ENCODE peak calls at places on chromosomes 5 and 9, in eight cellular contexts. E, I, O, L, U, K, T and C are unnamed samples.

GRCh38 chr9:128250839-128251558 is 24.8 kb downstream of the GOLGA2 start:
- DNase-seq in K (no peak), O (no peak), U (no peak), I (no peak), T (no peak), E (no peak), L (no peak), C (no peak)

GRCh38 chr9:70510157-70510770 is 95.8 kb upstream of the KLF9 start:
- DNase-seq in L (peak; percentile 59), I (peak; percentile 25), U (no peak), K (no peak), T (peak; percentile 45), E (no peak), O (peak; percentile 24), C (peak; percentile 53)

GRCh38 chr5:21181726-21182125 is 1193.7 kb upstream of the CDH18 start:
- DNase-seq in T (no peak), O (no peak), K (no peak), U (no peak), E (no peak), I (no peak), L (no peak), C (no peak)

GRCh38 chr9:16413509-16414016 is 456.9 kb downstream of the BNC2 start:
- DNase-seq in T (peak; percentile 92), E (no peak), K (no peak), I (no peak), U (no peak), L (no peak), O (no peak), C (no peak)

GRCh38 chr5:72065751-72066255 is 41.5 kb upstream of the MAP1B start:
- DNase-seq in O (no peak), U (no peak), K (no peak), T (peak; percentile 49), I (no peak), E (no peak), L (no peak), C (peak; percentile 99)

GRCh38 chr5:178350361-178351220 is 118.0 kb upstream of the PHYKPL start:
- DNase-seq in U (no peak), L (peak; percentile 40), O (no peak), I (no peak), K (no peak), E (no peak), T (no peak), C (no peak)

GRCh38 chr5:93580387-93581100 is 475 bp downstream of the NR2F1-AS1 start:
- DNase-seq in U (no peak), T (peak; percentile 66), K (no peak), I (peak; percentile 28), E (no peak), O (no peak), L (peak; percentile 51), C (no peak)

GRCh38 chr9:35683323-35683722 is 6.4 kb downstream of the TPM2 start:
- DNase-seq in O (no peak), U (no peak), T (no peak), K (no peak), I (no peak), E (no peak), L (no peak), C (no peak)

GRCh38 chr5:80516826-80517225 is 28.9 kb downstream of the FAM151B start:
- DNase-seq in L (no peak), K (no peak), E (no peak), T (peak; percentile 84), I (peak; percentile 9), O (peak; percentile 36), U (no peak), C (no peak)

GRCh38 chr5:2909035-2909434 is 157.6 kb upstream of the IRX2 start:
- DNase-seq in U (no peak), E (no peak), T (no peak), L (no peak), O (no peak), I (no peak), K (no peak), C (no peak)

GRCh38 chr5:94691270-94691669 is 72.8 kb downstream of the SLF1 start:
- DNase-seq in T (no peak), L (no peak), E (no peak), I (no peak), K (no peak), U (no peak), O (no peak), C (no peak)

GRCh38 chr9:70564464-70565190 is 150.2 kb upstream of the KLF9 start:
- DNase-seq in T (no peak), E (no peak), K (no peak), I (no peak), O (no peak), L (no peak), U (no peak), C (no peak)

GRCh38 chr5:112960861-112961504 is 15.6 kb upstream of the DCP2 start:
- DNase-seq in I (no peak), U (no peak), E (no peak), O (no peak), K (no peak), T (no peak), L (no peak), C (no peak)

GRCh38 chr9:123686131-123686848 is 243.6 kb downstream of the DENND1A start:
- DNase-seq in U (no peak), O (no peak), T (peak; percentile 45), L (no peak), I (peak; percentile 57), E (no peak), K (no peak), C (no peak)

GRCh38 chr9:133485531-133486260 is 6.8 kb upstream of the SLC2A6 start:
- DNase-seq in T (no peak), U (no peak), E (peak; percentile 30), K (no peak), O (no peak), L (peak; percentile 48), I (no peak), C (no peak)

GRCh38 chr5:55969956-55970355 is 24.8 kb downstream of the IL6ST start:
- DNase-seq in I (no peak), O (no peak), T (peak; percentile 56), K (no peak), E (no peak), L (no peak), U (no peak), C (no peak)

GRCh38 chr5:79236364-79236969 is 536 bp downstream of the JMY start:
- DNase-seq in T (peak; percentile 68), O (no peak), E (no peak), L (no peak), I (peak; percentile 24), U (no peak), K (peak; percentile 16), C (no peak)

GRCh38 chr9:91101598-91102168 is 260.0 kb downstream of the AUH start:
- DNase-seq in T (no peak), O (no peak), K (peak; percentile 77), I (no peak), E (peak; percentile 84), L (no peak), U (peak; percentile 95), C (no peak)

GRCh38 chr9:104776787-104777186 is 12.9 kb downstream of the NIPSNAP3B start:
- DNase-seq in L (no peak), I (no peak), E (no peak), K (no peak), O (no peak), T (peak; percentile 60), U (no peak), C (no peak)

GRCh38 chr9:76378367-76379073 is 15.7 kb downstream of the RFK start:
- DNase-seq in E (no peak), K (no peak), U (no peak), O (no peak), L (no peak), T (no peak), I (no peak), C (peak; percentile 61)

GRCh38 chr9:121284733-121285451 is 16.9 kb downstream of the GSN start:
- DNase-seq in L (no peak), U (no peak), E (no peak), K (no peak), I (no peak), T (no peak), O (no peak), C (no peak)

GRCh38 chr9:93646640-93647178 is 70.3 kb downstream of the PHF2 start:
- DNase-seq in K (no peak), T (no peak), U (no peak), O (no peak), I (no peak), E (no peak), L (no peak), C (peak; percentile 6)

GRCh38 chr5:143543358-143544255 is 140.1 kb upstream of the NR3C1 start:
- DNase-seq in U (no peak), K (no peak), I (no peak), E (no peak), O (no peak), T (peak; percentile 85), L (no peak), C (no peak)

GRCh38 chr9:131739192-131739961 is 499 bp downstream of the RAPGEF1 start:
- DNase-seq in E (no peak), L (peak; percentile 71), K (peak; percentile 35), I (peak; percentile 54), U (peak; percentile 59), T (peak; percentile 79), O (no peak), C (peak; percentile 32)

GRCh38 chr9:93343663-93344062 is 107.8 kb upstream of the FAM120A start:
- DNase-seq in U (no peak), K (no peak), T (no peak), E (no peak), I (no peak), O (no peak), L (no peak), C (no peak)

GRCh38 chr9:94804917-94805544 is 78.5 kb downstream of the AOPEP start:
- DNase-seq in L (no peak), U (no peak), K (no peak), E (no peak), I (peak; percentile 6), O (no peak), T (no peak), C (peak; percentile 42)
- H3K27ac ChIP-seq in L (peak overlapping the region; percentile 74), U (no peak overlapping the region), K (no peak overlapping the region), E (peak overlapping the region; percentile 39), I (peak overlapping the region; percentile 56), O (peak overlapping the region; percentile 13), T (peak overlapping the region; percentile 92), C (peak overlapping the region; percentile 19)

DNA sequence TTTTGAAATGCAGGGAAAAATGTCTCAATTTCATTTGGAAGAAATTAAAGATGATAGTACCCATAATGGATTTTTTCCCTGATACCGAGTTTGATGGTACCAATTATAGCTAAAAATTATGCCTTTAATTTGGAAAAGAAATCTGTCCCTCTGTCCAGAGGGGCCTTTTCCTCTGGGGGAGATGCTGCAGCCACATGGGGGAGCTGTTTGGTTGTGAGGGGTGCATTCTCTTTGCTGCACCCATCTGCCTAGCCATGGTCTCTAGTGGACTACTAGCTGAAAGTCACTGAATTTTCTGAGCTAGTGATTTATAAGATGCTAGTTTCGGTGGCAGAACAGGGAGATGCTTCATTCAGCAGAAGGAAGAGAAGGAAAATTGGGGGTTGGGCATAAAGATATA is 9.6 kb downstream of the SEC61B start:
- DNase-seq in O (no peak), U (no peak), E (peak; percentile 34), T (peak; percentile 47), I (peak; percentile 37), K (no peak), L (no peak), C (peak; percentile 48)
- H3K36me3 ChIP-seq in O (peaks cover 26% of the 10 kb centered on the region), U (peaks cover 22% of the 10 kb centered on the region), E (peaks cover 56% of the 10 kb centered on the region), T (peaks cover 60% of the 10 kb centered on the region), I (peaks cover 37% of the 10 kb centered on the region), K (peaks cover 21% of the 10 kb centered on the region), L (peaks cover 81% of the 10 kb centered on the region), C (peaks cover 57% of the 10 kb centered on the region)

GRCh38 chr9:40927260-40927631 is 201.2 kb downstream of the FOXD4L6 start:
- DNase-seq in E (no peak), L (no peak), T (no peak), I (no peak), O (no peak), K (no peak), U (no peak), C (no peak)
- H3K9me3 ChIP-seq in E (no peaks in the 10 kb centered on the region), L (peaks cover 70% of the 10 kb centered on the region), T (no peaks in the 10 kb centered on the region), I (peaks cover 16% of the 10 kb centered on the region), O (no peaks in the 10 kb centered on the region), K (peaks cover 44% of the 10 kb centered on the region), U (peaks cover 64% of the 10 kb centered on the region), C (peaks cover 9% of the 10 kb centered on the region)

GRCh38 chr9:3887798-3888495 is 362.1 kb upstream of the RFX3 start:
- DNase-seq in I (no peak), U (no peak), L (no peak), O (no peak), K (no peak), T (no peak), E (no peak), C (no peak)
- H3K27ac ChIP-seq in I (no peak overlapping the region), U (no peak overlapping the region), L (no peak overlapping the region), O (no peak overlapping the region), K (no peak overlapping the region), T (no peak overlapping the region), E (no peak overlapping the region), C (no peak overlapping the region)